ENCODE peak calls at places on chromosomes 13 and 19, in seven cellular contexts. One of them, this sample, is unnamed.
A peak's percentile ranks its signal among the peaks of the same experiment; 100 is the strongest.

GRCh38 chr19:38277549-38277948 is 13.2 kb downstream of the SPINT2 start:
- DNase-seq in OCI-LY7: no peak
- DNase-seq in IMR-90: peak; percentile 35
- DNase-seq in body of pancreas: no peak
- DNase-seq in neural progenitor cell: no peak
- DNase-seq in ascending aorta: no peak
- DNase-seq in left ventricle myocardium inferior: no peak
- DNase-seq in this sample: no peak

GRCh38 chr19:35149463-35149862 is 5.1 kb upstream of the FXYD5 start:
- DNase-seq in neural progenitor cell: no peak
- DNase-seq in OCI-LY7: no peak
- DNase-seq in left ventricle myocardium inferior: no peak
- DNase-seq in ascending aorta: no peak
- DNase-seq in body of pancreas: no peak
- DNase-seq in IMR-90: no peak
- DNase-seq in this sample: no peak

GRCh38 chr19:31349160-31349881 is at the start of gene TSHZ3:
- DNase-seq in left ventricle myocardium inferior: peak; percentile 86
- DNase-seq in body of pancreas: peak; percentile 50
- DNase-seq in OCI-LY7: no peak
- DNase-seq in ascending aorta: peak; percentile 85
- DNase-seq in neural progenitor cell: peak; percentile 83
- DNase-seq in IMR-90: peak; percentile 87
- DNase-seq in this sample: peak; percentile 72

GRCh38 chr19:37987356-37988332 is 80.6 kb downstream of the SIPA1L3 start:
- DNase-seq in left ventricle myocardium inferior: no peak
- DNase-seq in ascending aorta: no peak
- DNase-seq in neural progenitor cell: peak; percentile 51
- DNase-seq in OCI-LY7: peak; percentile 64
- DNase-seq in IMR-90: no peak
- DNase-seq in body of pancreas: no peak
- DNase-seq in this sample: peak; percentile 62

GRCh38 chr19:18433039-18433691 is 4.8 kb downstream of the ISYNA1 start:
- DNase-seq in neural progenitor cell: peak; percentile 50
- DNase-seq in body of pancreas: peak; percentile 42
- DNase-seq in ascending aorta: no peak
- DNase-seq in left ventricle myocardium inferior: no peak
- DNase-seq in IMR-90: no peak
- DNase-seq in OCI-LY7: peak; percentile 38
- DNase-seq in this sample: no peak

GRCh38 chr13:22218784-22219183 is 547.9 kb downstream of the FGF9 start:
- DNase-seq in ascending aorta: no peak
- DNase-seq in neural progenitor cell: no peak
- DNase-seq in OCI-LY7: no peak
- DNase-seq in left ventricle myocardium inferior: no peak
- DNase-seq in body of pancreas: no peak
- DNase-seq in IMR-90: no peak
- DNase-seq in this sample: no peak

GRCh38 chr19:38640368-38640767 is 7.1 kb upstream of the ACTN4 start:
- DNase-seq in IMR-90: peak; percentile 56
- DNase-seq in OCI-LY7: no peak
- DNase-seq in body of pancreas: no peak
- DNase-seq in ascending aorta: no peak
- DNase-seq in neural progenitor cell: no peak
- DNase-seq in left ventricle myocardium inferior: no peak
- DNase-seq in this sample: peak; percentile 53

GRCh38 chr13:39788097-39788496 is 132.6 kb downstream of the COG6 start:
- DNase-seq in left ventricle myocardium inferior: peak; percentile 22
- DNase-seq in IMR-90: no peak
- DNase-seq in OCI-LY7: no peak
- DNase-seq in neural progenitor cell: no peak
- DNase-seq in body of pancreas: no peak
- DNase-seq in ascending aorta: no peak
- DNase-seq in this sample: no peak

GRCh38 chr13:61536443-61536842 is 120.8 kb upstream of the PCDH20 start:
- DNase-seq in OCI-LY7: no peak
- DNase-seq in body of pancreas: no peak
- DNase-seq in IMR-90: no peak
- DNase-seq in left ventricle myocardium inferior: no peak
- DNase-seq in neural progenitor cell: no peak
- DNase-seq in ascending aorta: no peak
- DNase-seq in this sample: no peak

GRCh38 chr13:44739539-44739938 is 163.4 kb upstream of the TSC22D1 start:
- DNase-seq in neural progenitor cell: no peak
- DNase-seq in IMR-90: peak; percentile 15
- DNase-seq in body of pancreas: no peak
- DNase-seq in OCI-LY7: no peak
- DNase-seq in ascending aorta: no peak
- DNase-seq in left ventricle myocardium inferior: no peak
- DNase-seq in this sample: no peak

GRCh38 chr13:73754241-73754640 is 380.0 kb downstream of the KLF12 start:
- DNase-seq in left ventricle myocardium inferior: no peak
- DNase-seq in neural progenitor cell: no peak
- DNase-seq in body of pancreas: no peak
- DNase-seq in ascending aorta: no peak
- DNase-seq in IMR-90: no peak
- DNase-seq in OCI-LY7: no peak
- DNase-seq in this sample: no peak

GRCh38 chr13:53201454-53202225 is 173.0 kb downstream of the OLFM4 start:
- DNase-seq in neural progenitor cell: peak; percentile 77
- DNase-seq in IMR-90: no peak
- DNase-seq in left ventricle myocardium inferior: peak; percentile 14
- DNase-seq in body of pancreas: peak; percentile 61
- DNase-seq in OCI-LY7: no peak
- DNase-seq in ascending aorta: no peak
- DNase-seq in this sample: peak; percentile 15

GRCh38 chr19:53707278-53707677 is 75.5 kb downstream of the DPRX start:
- DNase-seq in left ventricle myocardium inferior: no peak
- DNase-seq in ascending aorta: no peak
- DNase-seq in body of pancreas: no peak
- DNase-seq in IMR-90: no peak
- DNase-seq in OCI-LY7: no peak
- DNase-seq in neural progenitor cell: no peak
- DNase-seq in this sample: no peak

GRCh38 chr19:8458380-8458779 is 13.6 kb downstream of the HNRNPM start:
- DNase-seq in OCI-LY7: no peak
- DNase-seq in neural progenitor cell: no peak
- DNase-seq in ascending aorta: no peak
- DNase-seq in IMR-90: no peak
- DNase-seq in body of pancreas: peak; percentile 47
- DNase-seq in left ventricle myocardium inferior: no peak
- DNase-seq in this sample: peak; percentile 27

GRCh38 chr13:32592082-32592481 is 5.8 kb downstream of the PDS5B start:
- DNase-seq in ascending aorta: no peak
- DNase-seq in OCI-LY7: no peak
- DNase-seq in IMR-90: no peak
- DNase-seq in left ventricle myocardium inferior: no peak
- DNase-seq in body of pancreas: no peak
- DNase-seq in neural progenitor cell: no peak
- DNase-seq in this sample: no peak

GRCh38 chr13:100275746-100276145 is 186.9 kb downstream of the PCCA start:
- DNase-seq in ascending aorta: no peak
- DNase-seq in body of pancreas: no peak
- DNase-seq in left ventricle myocardium inferior: no peak
- DNase-seq in OCI-LY7: no peak
- DNase-seq in neural progenitor cell: no peak
- DNase-seq in IMR-90: no peak
- DNase-seq in this sample: no peak

GRCh38 chr19:584240-585001 is 5.3 kb upstream of the HCN2 start:
- DNase-seq in IMR-90: peak; percentile 27
- DNase-seq in ascending aorta: no peak
- DNase-seq in body of pancreas: peak; percentile 45
- DNase-seq in OCI-LY7: peak; percentile 65
- DNase-seq in left ventricle myocardium inferior: peak; percentile 56
- DNase-seq in neural progenitor cell: peak; percentile 82
- DNase-seq in this sample: peak; percentile 45

GRCh38 chr13:31200636-31200970 is 828 bp downstream of the B3GLCT start:
- DNase-seq in neural progenitor cell: peak; percentile 69
- DNase-seq in OCI-LY7: peak; percentile 62
- DNase-seq in body of pancreas: peak; percentile 68
- DNase-seq in left ventricle myocardium inferior: peak; percentile 40
- DNase-seq in ascending aorta: peak; percentile 74
- DNase-seq in IMR-90: no peak
- DNase-seq in this sample: peak; percentile 63

GRCh38 chr13:110642291-110642981 is 27.1 kb downstream of the NAXD start:
- DNase-seq in body of pancreas: no peak
- DNase-seq in IMR-90: no peak
- DNase-seq in ascending aorta: no peak
- DNase-seq in left ventricle myocardium inferior: no peak
- DNase-seq in neural progenitor cell: no peak
- DNase-seq in OCI-LY7: no peak
- DNase-seq in this sample: no peak
- H3K36me3 ChIP-seq in body of pancreas: peaks cover 26% of the 10 kb centered on the region
- H3K36me3 ChIP-seq in IMR-90: peaks cover 66% of the 10 kb centered on the region
- H3K36me3 ChIP-seq in ascending aorta: peaks cover 52% of the 10 kb centered on the region
- H3K36me3 ChIP-seq in left ventricle myocardium inferior: peaks cover 59% of the 10 kb centered on the region
- H3K36me3 ChIP-seq in neural progenitor cell: no peaks in the 10 kb centered on the region
- H3K36me3 ChIP-seq in OCI-LY7: peaks cover 22% of the 10 kb centered on the region
- H3K36me3 ChIP-seq in this sample: no peaks in the 10 kb centered on the region

GRCh38 chr19:13001502-13002388 is 6.5 kb downstream of the NFIX start:
- DNase-seq in left ventricle myocardium inferior: peak; percentile 76
- DNase-seq in ascending aorta: peak; percentile 85
- DNase-seq in neural progenitor cell: no peak
- DNase-seq in body of pancreas: peak; percentile 43
- DNase-seq in OCI-LY7: no peak
- DNase-seq in IMR-90: no peak
- DNase-seq in this sample: peak; percentile 52

GRCh38 chr19:13004273-13004672 is 9.0 kb downstream of the NFIX start:
- DNase-seq in body of pancreas: no peak
- DNase-seq in left ventricle myocardium inferior: no peak
- DNase-seq in ascending aorta: no peak
- DNase-seq in IMR-90: no peak
- DNase-seq in neural progenitor cell: no peak
- DNase-seq in OCI-LY7: no peak
- DNase-seq in this sample: peak; percentile 66

GRCh38 chr19:13002389-13002898 is 7.2 kb downstream of the NFIX start:
- DNase-seq in IMR-90: no peak
- DNase-seq in ascending aorta: peak; percentile 87
- DNase-seq in neural progenitor cell: no peak
- DNase-seq in body of pancreas: peak; percentile 31
- DNase-seq in left ventricle myocardium inferior: peak; percentile 55
- DNase-seq in OCI-LY7: no peak
- DNase-seq in this sample: no peak

GRCh38 chr19:13001166-13001501 is 5.9 kb downstream of the NFIX start:
- DNase-seq in body of pancreas: no peak
- DNase-seq in IMR-90: no peak
- DNase-seq in left ventricle myocardium inferior: no peak
- DNase-seq in OCI-LY7: no peak
- DNase-seq in ascending aorta: no peak
- DNase-seq in neural progenitor cell: no peak
- DNase-seq in this sample: no peak

DNA sequence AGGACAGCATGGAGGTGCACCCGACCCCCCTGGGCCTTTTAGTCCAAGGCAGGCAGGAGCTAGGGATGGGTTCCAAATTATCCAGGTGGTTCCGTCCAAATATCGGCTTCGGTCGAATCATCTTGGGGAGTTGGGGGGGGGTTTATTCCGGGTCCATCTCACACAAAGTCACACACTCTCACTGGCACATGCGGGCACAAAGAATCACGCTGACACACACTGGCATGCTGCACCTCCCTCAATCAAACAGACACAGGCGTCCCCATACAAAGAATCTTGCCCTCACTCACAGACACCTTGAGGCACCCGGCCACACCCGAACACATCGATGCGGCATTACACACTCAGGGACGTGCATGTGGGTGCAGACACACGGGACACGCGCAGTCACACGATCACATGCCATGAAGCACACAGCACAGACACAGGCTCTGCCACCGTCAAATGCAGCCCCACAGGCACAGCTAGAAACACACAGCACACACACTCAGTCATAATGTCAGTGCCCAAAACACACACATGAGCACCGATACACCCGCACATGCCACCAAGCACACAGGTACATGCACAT is 7.8 kb downstream of the NFIX start:
- DNase-seq in left ventricle myocardium inferior: no peak
- DNase-seq in neural progenitor cell: no peak
- DNase-seq in ascending aorta: no peak
- DNase-seq in body of pancreas: no peak
- DNase-seq in OCI-LY7: no peak
- DNase-seq in IMR-90: no peak
- DNase-seq in this sample: no peak
- TF ChIP-seq CTCF in left ventricle myocardium inferior: no peak
- TF ChIP-seq CTCF in neural progenitor cell: no peak
- TF ChIP-seq CTCF in ascending aorta: no peak
- TF ChIP-seq CTCF in body of pancreas: no peak
- TF ChIP-seq CTCF in OCI-LY7: no peak
- TF ChIP-seq CTCF in IMR-90: no peak
- TF ChIP-seq CTCF in this sample: no peak

GRCh38 chr19:40322271-40322610 is 26.0 kb downstream of the C19orf47 start:
- DNase-seq in ascending aorta: no peak
- DNase-seq in neural progenitor cell: no peak
- DNase-seq in OCI-LY7: no peak
- DNase-seq in IMR-90: no peak
- DNase-seq in left ventricle myocardium inferior: no peak
- DNase-seq in body of pancreas: no peak
- DNase-seq in this sample: no peak
- H3K36me3 ChIP-seq in ascending aorta: peaks cover 69% of the 10 kb centered on the region
- H3K36me3 ChIP-seq in neural progenitor cell: no peaks in the 10 kb centered on the region
- H3K36me3 ChIP-seq in OCI-LY7: peaks cover 79% of the 10 kb centered on the region
- H3K36me3 ChIP-seq in IMR-90: peaks cover 56% of the 10 kb centered on the region
- H3K36me3 ChIP-seq in left ventricle myocardium inferior: peaks cover 81% of the 10 kb centered on the region
- H3K36me3 ChIP-seq in body of pancreas: peaks cover 27% of the 10 kb centered on the region
- H3K36me3 ChIP-seq in this sample: no peaks in the 10 kb centered on the region

GRCh38 chr13:46181799-46182490 is at the start of gene LCP1:
- DNase-seq in ascending aorta: peak; percentile 67
- DNase-seq in OCI-LY7: peak; percentile 97
- DNase-seq in body of pancreas: no peak
- DNase-seq in neural progenitor cell: no peak
- DNase-seq in IMR-90: no peak
- DNase-seq in left ventricle myocardium inferior: no peak
- DNase-seq in this sample: peak; percentile 44

GRCh38 chr13:46185634-46186033 is 3.7 kb upstream of the LCP1 start:
- DNase-seq in body of pancreas: no peak
- DNase-seq in ascending aorta: no peak
- DNase-seq in left ventricle myocardium inferior: no peak
- DNase-seq in neural progenitor cell: no peak
- DNase-seq in IMR-90: no peak
- DNase-seq in OCI-LY7: no peak
- DNase-seq in this sample: no peak

GRCh38 chr13:46183018-46183940 is 1.3 kb upstream of the LCP1 start:
- DNase-seq in IMR-90: no peak
- DNase-seq in body of pancreas: no peak
- DNase-seq in ascending aorta: no peak
- DNase-seq in left ventricle myocardium inferior: no peak
- DNase-seq in OCI-LY7: peak; percentile 43
- DNase-seq in neural progenitor cell: no peak
- DNase-seq in this sample: no peak

GRCh38 chr13:46182491-46182877 is 507 bp upstream of the LCP1 start:
- DNase-seq in OCI-LY7: no peak
- DNase-seq in left ventricle myocardium inferior: no peak
- DNase-seq in ascending aorta: no peak
- DNase-seq in neural progenitor cell: no peak
- DNase-seq in IMR-90: no peak
- DNase-seq in body of pancreas: no peak
- DNase-seq in this sample: no peak

DNA sequence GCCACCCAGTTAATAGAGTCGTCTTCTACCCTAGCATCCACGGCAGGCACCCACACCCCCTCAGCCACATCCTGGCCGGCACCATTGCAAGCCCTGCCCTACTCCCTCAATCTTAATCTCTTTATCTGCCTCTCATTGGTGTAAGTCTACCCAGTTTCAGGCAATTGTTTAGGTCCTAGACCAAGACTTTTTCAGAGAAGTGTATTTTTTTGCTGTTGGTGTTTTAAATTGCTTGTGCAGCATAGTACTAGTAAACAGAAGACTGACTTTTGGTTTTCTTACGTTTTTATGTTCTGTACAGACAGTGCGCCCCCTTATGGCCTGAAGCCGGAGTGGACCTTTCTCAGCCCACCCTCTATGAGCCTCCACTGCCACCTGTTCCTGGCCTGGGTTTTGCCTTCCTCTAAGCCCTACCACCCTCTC is 2.3 kb upstream of the LCP1 start:
- DNase-seq in neural progenitor cell: peak; percentile 66
- DNase-seq in body of pancreas: peak; percentile 39
- DNase-seq in left ventricle myocardium inferior: peak; percentile 22
- DNase-seq in ascending aorta: no peak
- DNase-seq in IMR-90: no peak
- DNase-seq in OCI-LY7: peak; percentile 87
- DNase-seq in this sample: peak; percentile 52
- TF ChIP-seq CTCF in neural progenitor cell: peak; percentile 83
- TF ChIP-seq CTCF in body of pancreas: peak; percentile 28
- TF ChIP-seq CTCF in left ventricle myocardium inferior: no peak
- TF ChIP-seq CTCF in ascending aorta: peak; percentile 22
- TF ChIP-seq CTCF in IMR-90: peak; percentile 17
- TF ChIP-seq CTCF in OCI-LY7: peak; percentile 99
- TF ChIP-seq CTCF in this sample: peak; percentile 19